ENCODE peak calls at places on chromosomes 11 and 22, in five cellular contexts. I is H1, V is mesenchymal stem cell, O is neuronal stem cell, L is H9. T is an unnamed sample.

GRCh38 chr22:21937821-21938070 is 14.9 kb downstream of the PPM1F start:
- DNase-seq in I (no peak), V (no peak), O (no peak), L (no peak), T (no peak)

GRCh38 chr11:56905936-56906335 is 82.8 kb upstream of the OR5AK2 start:
- DNase-seq in I (no peak), V (no peak), O (no peak), L (no peak), T (no peak)

GRCh38 chr11:26801601-26802000 is 79.7 kb upstream of the SLC5A12 start:
- DNase-seq in I (no peak), V (no peak), O (no peak), L (no peak), T (no peak)

GRCh38 chr11:104883342-104883741 is 14.9 kb downstream of the CASP12 start:
- DNase-seq in I (no peak), V (no peak), O (no peak), L (no peak), T (no peak)

GRCh38 chr22:41799486-41800347 is 762 bp upstream of the CCDC134 start:
- DNase-seq in I (peak), V (no peak), O (peak), L (peak), T (no peak)

GRCh38 chr22:39417641-39418040 is 18.1 kb downstream of the TAB1 start:
- DNase-seq in I (no peak), V (no peak), O (no peak), L (no peak), T (no peak)

GRCh38 chr11:72676874-72677341 is 2.7 kb upstream of the PDE2A start:
- DNase-seq in I (peak), V (peak), O (peak), L (peak), T (peak)

GRCh38 chr11:117638913-117639543 is 158.0 kb downstream of the DSCAML1 start:
- DNase-seq in I (no peak), V (no peak), O (no peak), L (no peak), T (no peak)

GRCh38 chr11:75323609-75324008 is 27.9 kb downstream of the ARRB1 start:
- DNase-seq in I (no peak), V (no peak), O (no peak), L (no peak), T (peak)

GRCh38 chr11:65864758-65865471 is 4.7 kb downstream of the MUS81 start:
- DNase-seq in I (no peak), V (no peak), O (no peak), L (no peak), T (no peak)

GRCh38 chr11:122655527-122656072 is at the start of gene UBASH3B:
- DNase-seq in I (peak), V (peak), O (peak), L (peak), T (peak)

GRCh38 chr11:13073119-13073981 is 64.2 kb downstream of the RASSF10 start:
- DNase-seq in I (no peak), V (peak), O (no peak), L (no peak), T (no peak)

GRCh38 chr22:19970479-19971275 is 29.1 kb upstream of the TXNRD2 start:
- DNase-seq in I (peak), V (peak), O (peak), L (peak), T (peak)

GRCh38 chr22:19577422-19577966 is 53.3 kb upstream of the CLDN5 start:
- DNase-seq in I (no peak), V (no peak), O (no peak), L (no peak), T (no peak)

GRCh38 chr11:17703951-17704350 is 15.4 kb upstream of the MYOD1 start:
- DNase-seq in I (no peak), V (no peak), O (no peak), L (no peak), T (peak)

GRCh38 chr11:124644426-124645280 is 22.0 kb downstream of the TBRG1 start:
- DNase-seq in I (peak), V (peak), O (peak), L (peak), T (peak)

GRCh38 chr22:35458547-35459422 is 58.8 kb downstream of the MCM5 start:
- DNase-seq in I (no peak), V (no peak), O (no peak), L (no peak), T (no peak)

GRCh38 chr11:119832132-119832531 is 103.1 kb upstream of the NECTIN1 start:
- DNase-seq in I (no peak), V (no peak), O (no peak), L (no peak), T (peak)
- H2BK5ac ChIP-seq in I (peak), V (no peak), O (no peak), L (no peak), T (no peak)

GRCh38 chr11:5368502-5369043 is 15.0 kb upstream of the OR51M1 start:
- DNase-seq in I (no peak), V (no peak), O (no peak), L (no peak), T (peak)
- H2BK120ac ChIP-seq in I (no peak), V (no peak), O (no peak), L (no peak), T (no peak)

GRCh38 chr22:43006016-43006505 is 8.9 kb downstream of the PACSIN2 start:
- DNase-seq in I (no peak), V (no peak), O (no peak), L (no peak), T (no peak)

GRCh38 chr22:43006753-43007152 is 8.2 kb downstream of the PACSIN2 start:
- DNase-seq in I (no peak), V (no peak), O (no peak), L (no peak), T (no peak)

GRCh38 chr22:43004362-43005035 is 10.4 kb downstream of the PACSIN2 start:
- DNase-seq in I (no peak), V (peak), O (no peak), L (no peak), T (no peak)

GRCh38 chr22:43007519-43008102 is 7.3 kb downstream of the PACSIN2 start:
- DNase-seq in I (no peak), V (peak), O (no peak), L (no peak), T (no peak)

GRCh38 chr22:43005106-43005505 is 9.8 kb downstream of the PACSIN2 start:
- DNase-seq in I (no peak), V (peak), O (no peak), L (no peak), T (no peak)
- H2BK5ac ChIP-seq in I (no peak), V (no peak), O (no peak), L (no peak), T (no peak)

GRCh38 chr22:31271026-31271425 is 21.3 kb downstream of the PIK3IP1 start:
- DNase-seq in I (no peak), V (no peak), O (no peak), L (no peak), T (peak)
- H2BK120ac ChIP-seq in I (no peak), V (no peak), O (no peak), L (no peak), T (no peak)

GRCh38 chr22:46750530-46750800 is 12.0 kb upstream of the TBC1D22A start:
- DNase-seq in I (no peak), V (no peak), O (no peak), L (no peak), T (no peak)
- H2BK5ac ChIP-seq in I (no peak), V (no peak), O (no peak), L (no peak), T (no peak)

T was measured in mesendoderm.